ENCODE peak calls at places on chromosome 15, in eight cellular contexts. F, A, C, L, Q, S, O and N are unnamed samples.

GRCh38 chr15:42679285-42680141 is 57.4 kb downstream of the CDAN1 start:
- DNase-seq in F (no peak), A (no peak), C (peak; percentile 6), L (no peak), Q (no peak), S (no peak), O (no peak), N (no peak)

GRCh38 chr15:73231661-73232443 is 136.9 kb downstream of the HCN4 start:
- DNase-seq in F (no peak), A (no peak), C (no peak), L (no peak), Q (no peak), S (peak; percentile 15), O (peak; percentile 76), N (no peak)

GRCh38 chr15:90165659-90166489 is 35.3 kb upstream of the SEMA4B start:
- DNase-seq in F (no peak), A (peak; percentile 91), C (peak; percentile 99), L (peak; percentile 62), Q (no peak), S (peak; percentile 98), O (peak; percentile 100), N (no peak)

GRCh38 chr15:90681480-90681879 is 35.7 kb upstream of the BLM start:
- DNase-seq in F (no peak), A (no peak), C (peak; percentile 92), L (no peak), Q (no peak), S (peak; percentile 90), O (peak; percentile 93), N (no peak)

GRCh38 chr15:49045691-49046112 is 544 bp downstream of the SECISBP2L start:
- DNase-seq in F (no peak), A (no peak), C (peak; percentile 32), L (peak; percentile 61), Q (peak; percentile 45), S (peak; percentile 51), O (peak; percentile 21), N (no peak)

GRCh38 chr15:90905306-90906180 is 2.4 kb downstream of the MAN2A2 start:
- DNase-seq in F (no peak), A (no peak), C (no peak), L (no peak), Q (no peak), S (no peak), O (no peak), N (no peak)

GRCh38 chr15:96046620-96047240 is 283.8 kb upstream of the NR2F2 start:
- DNase-seq in F (no peak), A (no peak), C (peak; percentile 93), L (no peak), Q (no peak), S (no peak), O (no peak), N (no peak)

GRCh38 chr15:33013827-33014445 is 180.6 kb downstream of the FMN1 start:
- DNase-seq in F (no peak), A (no peak), C (peak; percentile 65), L (no peak), Q (no peak), S (peak; percentile 67), O (peak; percentile 80), N (no peak)

GRCh38 chr15:99721104-99721778 is 12.0 kb downstream of the LYSMD4 start:
- DNase-seq in F (no peak), A (no peak), C (no peak), L (no peak), Q (no peak), S (no peak), O (no peak), N (no peak)

GRCh38 chr15:80142646-80143045 is 10.2 kb upstream of the FAH start:
- DNase-seq in F (no peak), A (no peak), C (no peak), L (no peak), Q (no peak), S (no peak), O (no peak), N (no peak)

GRCh38 chr15:72340366-72340765 is 20.4 kb upstream of the CELF6 start:
- DNase-seq in F (no peak), A (no peak), C (peak; percentile 39), L (no peak), Q (no peak), S (no peak), O (peak; percentile 12), N (no peak)

GRCh38 chr15:90425726-90426346 is 37.8 kb downstream of the IQGAP1 start:
- DNase-seq in F (no peak), A (no peak), C (no peak), L (no peak), Q (no peak), S (no peak), O (no peak), N (no peak)

GRCh38 chr15:69626095-69627066 is 173.8 kb downstream of the RPLP1 start:
- DNase-seq in F (no peak), A (no peak), C (no peak), L (no peak), Q (no peak), S (no peak), O (no peak), N (no peak)

GRCh38 chr15:99592135-99592845 is 26.5 kb downstream of the MEF2A start:
- DNase-seq in F (no peak), A (no peak), C (peak; percentile 80), L (no peak), Q (no peak), S (peak; percentile 56), O (peak; percentile 88), N (no peak)

GRCh38 chr15:35477853-35478252 is 68.1 kb downstream of the DPH6 start:
- DNase-seq in F (no peak), A (no peak), C (no peak), L (no peak), Q (no peak), S (no peak), O (no peak), N (no peak)

GRCh38 chr15:74294010-74294409 is 57.9 kb downstream of the CCDC33 start:
- DNase-seq in F (no peak), A (no peak), C (no peak), L (no peak), Q (no peak), S (no peak), O (no peak), N (no peak)

GRCh38 chr15:74297867-74298266 is 61.7 kb downstream of the CCDC33 start:
- DNase-seq in F (no peak), A (no peak), C (no peak), L (no peak), Q (no peak), S (no peak), O (no peak), N (no peak)

GRCh38 chr15:74293021-74293810 is 57.1 kb downstream of the CCDC33 start:
- DNase-seq in F (no peak), A (no peak), C (no peak), L (no peak), Q (no peak), S (no peak), O (no peak), N (no peak)

GRCh38 chr15:74300057-74300620 is 64.0 kb downstream of the CCDC33 start:
- DNase-seq in F (no peak), A (no peak), C (no peak), L (no peak), Q (no peak), S (no peak), O (no peak), N (no peak)

DNA sequence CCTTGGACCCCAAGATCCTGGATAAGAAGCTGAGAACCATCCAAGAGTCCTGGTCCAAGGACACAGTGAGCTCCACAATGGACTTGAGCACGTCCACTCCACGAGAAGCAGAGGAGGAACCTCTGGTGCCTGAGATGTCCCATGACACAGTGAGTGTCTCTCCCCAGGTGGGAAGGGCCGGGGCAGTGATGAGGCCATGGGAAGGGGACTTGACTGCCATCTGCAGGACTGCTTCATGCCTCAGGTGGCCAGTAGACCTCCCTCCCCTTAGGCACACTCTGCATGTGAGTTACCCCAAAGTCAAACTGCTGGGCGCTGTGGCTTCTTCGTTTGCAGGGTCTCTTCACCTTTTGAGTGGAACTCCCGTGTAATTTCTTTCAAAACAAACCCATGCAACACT is 59.7 kb downstream of the CCDC33 start:
- DNase-seq in F (no peak), A (no peak), C (no peak), L (no peak), Q (no peak), S (no peak), O (no peak), N (no peak)
- TF ChIP-seq CTCF in F (no peak), A (no peak), C (no peak), L (no peak), Q (no peak), S (no peak), O (no peak), N (no peak)

DNA sequence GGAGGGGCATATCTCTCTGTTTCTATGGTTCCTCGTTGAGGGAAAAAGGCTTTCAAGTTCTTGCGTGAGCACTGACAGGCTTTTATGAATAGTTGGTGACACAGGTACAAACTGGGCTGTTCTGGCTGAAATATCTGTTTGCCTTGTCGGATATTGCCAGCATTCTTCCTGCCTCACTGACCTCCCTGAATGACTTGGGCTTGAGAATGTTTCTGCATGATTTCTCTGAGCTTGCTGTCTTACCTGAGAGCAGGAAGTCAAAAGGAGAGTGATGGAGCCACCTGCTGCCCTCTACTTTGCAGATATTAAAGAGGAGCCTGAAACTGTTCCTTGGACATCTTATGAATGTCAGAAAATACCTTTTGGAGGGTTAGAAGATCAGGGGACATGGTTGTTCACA is 4.8 kb downstream of the GCNT3 start:
- DNase-seq in F (no peak), A (no peak), C (no peak), L (no peak), Q (no peak), S (no peak), O (no peak), N (no peak)
- TF ChIP-seq CTCF in F (no peak), A (no peak), C (no peak), L (no peak), Q (no peak), S (no peak), O (no peak), N (no peak)

GRCh38 chr15:34213690-34214089 is 3.8 kb upstream of the KATNBL1 start:
- DNase-seq in F (no peak), A (no peak), C (no peak), L (no peak), Q (no peak), S (no peak), O (no peak), N (no peak)
- TF ChIP-seq CTCF in F (no peak), A (no peak), C (no peak), L (no peak), Q (no peak), S (no peak), O (no peak), N (no peak)

DNA sequence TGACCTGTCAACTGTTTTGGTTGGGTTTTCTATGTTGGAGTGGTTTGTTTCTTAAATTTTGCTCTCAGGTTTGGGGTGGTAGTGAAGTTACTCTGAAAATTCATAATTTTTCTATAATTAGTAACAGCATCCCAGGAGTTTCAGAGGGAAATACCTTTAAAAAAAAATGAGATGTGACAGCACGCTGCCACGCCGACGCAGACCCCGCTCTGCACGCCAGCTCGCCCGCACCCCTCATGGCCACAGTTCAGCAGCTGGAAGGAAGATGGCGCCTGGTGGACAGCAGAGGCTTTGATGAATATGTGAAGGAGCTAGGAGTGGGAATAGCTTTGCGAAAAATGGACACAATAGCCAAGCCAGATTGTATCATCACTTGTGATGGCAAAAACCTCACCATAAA is 34.6 kb downstream of the AKAP13 start:
- DNase-seq in F (no peak), A (no peak), C (no peak), L (no peak), Q (no peak), S (no peak), O (no peak), N (no peak)
- TF ChIP-seq CTCF in F (no peak), A (no peak), C (no peak), L (no peak), Q (no peak), S (no peak), O (no peak), N (no peak)